ENCODE peak calls at places on chromosomes 2 and 18, in seven cellular contexts. S, O, P, T, Z, L and K are unnamed samples.

GRCh38 chr2:171241771-171242170 is 81.1 kb upstream of the TLK1 start:
- DNase-seq in L (no peak), Z (no peak), O (no peak), T (no peak), P (no peak), S (no peak), K (no peak)

GRCh38 chr18:31274915-31275314 is 43.0 kb upstream of the DSG1 start:
- DNase-seq in P (no peak), L (peak), Z (no peak), O (peak), T (peak), S (peak), K (peak)

GRCh38 chr2:42828487-42829416 is 36.4 kb upstream of the HAAO start:
- DNase-seq in L (peak), O (peak), S (peak), T (peak), Z (peak), P (no peak), K (no peak)

GRCh38 chr2:134692461-134692860 is 26.3 kb downstream of the TMEM163 start:
- DNase-seq in T (no peak), P (no peak), S (no peak), L (no peak), O (no peak), Z (no peak), K (no peak)

GRCh38 chr18:11320981-11321380 is 171.6 kb upstream of the PIEZO2 start:
- DNase-seq in P (no peak), O (no peak), S (peak), T (no peak), L (no peak), Z (peak), K (no peak)

GRCh38 chr2:38876407-38876806 is 631 bp downstream of the MORN2 start:
- DNase-seq in L (no peak), Z (no peak), P (no peak), T (no peak), O (no peak), S (no peak), K (no peak)

GRCh38 chr2:18345848-18346247 is 214.6 kb downstream of the RDH14 start:
- DNase-seq in S (no peak), T (no peak), O (no peak), P (peak), L (no peak), Z (peak), K (peak)

GRCh38 chr2:135055182-135055786 is 3.2 kb downstream of the RAB3GAP1 start:
- DNase-seq in Z (peak), S (peak), P (no peak), O (no peak), T (no peak), L (no peak), K (no peak)

GRCh38 chr18:51813740-51814139 is 526.3 kb upstream of the DCC start:
- DNase-seq in O (no peak), L (no peak), Z (no peak), T (no peak), S (no peak), P (no peak), K (no peak)

GRCh38 chr2:190910341-190911136 is 29.9 kb downstream of the GLS start:
- DNase-seq in P (no peak), T (no peak), S (no peak), Z (peak), L (no peak), O (no peak), K (no peak)

GRCh38 chr18:74331404-74331803 is 15.8 kb downstream of the C18orf63 start:
- DNase-seq in P (no peak), S (peak), Z (peak), O (no peak), L (peak), T (no peak), K (no peak)

GRCh38 chr2:204000446-204000845 is 63.9 kb downstream of the ICOS start:
- DNase-seq in L (no peak), T (no peak), O (no peak), P (no peak), S (no peak), Z (no peak), K (no peak)

GRCh38 chr2:8669157-8669852 is 12.6 kb upstream of the ID2 start:
- DNase-seq in O (no peak), P (no peak), S (no peak), Z (peak), T (no peak), L (no peak), K (no peak)

GRCh38 chr18:42196651-42197050 is 241.6 kb downstream of the PIK3C3 start:
- DNase-seq in S (no peak), Z (peak), T (no peak), O (no peak), P (peak), L (no peak), K (no peak)

GRCh38 chr2:174675615-174676014 is 78.0 kb upstream of the WIPF1 start:
- DNase-seq in T (no peak), P (no peak), Z (no peak), S (no peak), O (no peak), L (no peak), K (no peak)

GRCh38 chr2:164061129-164061746 is 325.4 kb upstream of the FIGN start:
- DNase-seq in P (no peak), S (peak), L (no peak), T (no peak), O (no peak), Z (peak), K (no peak)

GRCh38 chr2:74583504-74583903 is 29.0 kb downstream of the DOK1 start:
- DNase-seq in L (peak), Z (peak), T (no peak), O (no peak), P (no peak), S (peak), K (peak)

GRCh38 chr18:34707670-34708069 is 2.4 kb upstream of the DTNA start:
- DNase-seq in L (peak), P (peak), S (peak), T (peak), Z (peak), O (no peak), K (peak)

GRCh38 chr2:235542728-235543125 is 48.9 kb downstream of the AGAP1 start:
- DNase-seq in S (no peak), P (no peak), O (no peak), T (peak), L (peak), Z (no peak), K (no peak)

GRCh38 chr18:23740105-23740830 is 51.0 kb downstream of the LAMA3 start:
- DNase-seq in L (peak), P (no peak), O (no peak), T (peak), S (no peak), Z (no peak), K (no peak)

GRCh38 chr2:181243319-181243718 is 213.9 kb upstream of the ITGA4 start:
- DNase-seq in S (no peak), O (no peak), Z (no peak), L (no peak), P (no peak), T (no peak), K (no peak)

GRCh38 chr2:130378206-130378897 is 22.5 kb downstream of the PTPN18 start:
- DNase-seq in T (no peak), L (no peak), Z (no peak), P (no peak), S (no peak), O (no peak), K (no peak)

GRCh38 chr2:53422979-53423378 is 344.6 kb upstream of the CHAC2 start:
- DNase-seq in P (no peak), S (peak), T (peak), O (no peak), L (no peak), Z (peak), K (no peak)

GRCh38 chr2:40033781-40034180 is 254.7 kb upstream of the THUMPD2 start:
- DNase-seq in T (no peak), O (no peak), L (no peak), P (no peak), S (no peak), Z (peak), K (no peak)

GRCh38 chr2:240205348-240205747 is 64.9 kb upstream of the OTOS start:
- DNase-seq in Z (peak), O (no peak), S (peak), L (peak), T (no peak), P (no peak), K (peak)

GRCh38 chr2:113700186-113700841 is 56.1 kb downstream of the SLC35F5 start:
- DNase-seq in S (no peak), O (peak), P (no peak), T (no peak), Z (peak), L (no peak), K (no peak)

GRCh38 chr2:168849610-168850009 is 40.6 kb downstream of the SPC25 start:
- DNase-seq in T (peak), L (no peak), Z (peak), O (no peak), S (peak), P (no peak), K (peak)

GRCh38 chr2:182593394-182593707 is 122.7 kb upstream of the DNAJC10 start:
- DNase-seq in S (peak), O (no peak), Z (peak), P (peak), L (no peak), T (no peak), K (no peak)

GRCh38 chr2:221774136-221774535 is 202.0 kb upstream of the EPHA4 start:
- DNase-seq in P (no peak), T (no peak), Z (no peak), O (no peak), S (no peak), L (no peak), K (no peak)

GRCh38 chr2:239636808-239637207 is 236.0 kb upstream of the HDAC4 start:
- DNase-seq in O (no peak), Z (no peak), P (no peak), L (no peak), T (no peak), S (no peak), K (no peak)

GRCh38 chr2:1132328-1132964 is 181.8 kb downstream of the SNTG2 start:
- DNase-seq in S (no peak), P (no peak), O (no peak), Z (no peak), L (no peak), T (no peak), K (peak)

GRCh38 chr2:27720004-27720551 is 51.4 kb upstream of the MRPL33 start:
- DNase-seq in Z (peak), L (peak), T (no peak), S (peak), P (peak), O (no peak), K (no peak)

GRCh38 chr18:24064701-24065100 is 50.1 kb downstream of the TTC39C start:
- DNase-seq in Z (no peak), S (no peak), L (no peak), P (no peak), O (no peak), T (no peak), K (no peak)

GRCh38 chr2:135311962-135312361 is 219.1 kb downstream of the ZRANB3 start:
- DNase-seq in S (no peak), L (no peak), T (no peak), Z (no peak), O (no peak), P (no peak), K (no peak)

GRCh38 chr2:141341444-141341843 is 789.4 kb downstream of the LRP1B start:
- DNase-seq in T (no peak), L (no peak), O (no peak), P (peak), S (peak), Z (peak), K (no peak)

GRCh38 chr2:25250331-25251031 is 82.1 kb upstream of the POMC start:
- DNase-seq in P (no peak), O (no peak), L (no peak), Z (peak), S (peak), T (no peak), K (no peak)

GRCh38 chr2:126715111-126715510 is 59.2 kb downstream of the GYPC start:
- DNase-seq in Z (no peak), O (no peak), S (no peak), L (no peak), T (no peak), P (no peak), K (no peak)

GRCh38 chr18:49303376-49303775 is 157.1 kb downstream of the DYM start:
- DNase-seq in P (no peak), O (no peak), Z (no peak), S (no peak), L (no peak), T (no peak), K (no peak)

DNA sequence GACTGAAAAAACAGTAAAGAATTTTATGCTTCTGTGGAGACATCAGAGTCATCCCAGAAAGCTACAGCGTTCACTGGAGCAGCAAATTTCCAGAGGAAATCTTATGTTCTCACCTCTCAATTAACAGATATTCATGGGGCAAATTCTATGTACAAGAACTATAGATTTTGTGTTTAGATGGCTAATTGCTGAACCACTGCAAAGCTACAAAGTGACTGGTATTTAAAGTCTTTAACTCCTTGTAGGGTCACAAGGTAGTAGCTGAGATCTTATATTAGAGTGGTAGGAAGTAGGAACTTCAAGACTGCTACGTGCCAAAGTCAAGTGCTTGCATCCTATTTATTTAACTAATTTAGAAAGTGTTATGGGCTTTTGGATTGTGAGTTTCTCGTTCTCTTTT is 267.7 kb downstream of the TGIF1 start:
- DNase-seq in Z (no peak), P (no peak), S (no peak), L (no peak), T (no peak), O (no peak), K (no peak)
- TF ChIP-seq CTCF in Z (no peak), P (no peak), S (no peak), L (no peak), T (no peak), O (no peak), K (no peak)

GRCh38 chr2:54755641-54756326 is 32.3 kb downstream of the EML6 start:
- DNase-seq in T (peak), Z (no peak), P (no peak), L (no peak), S (no peak), O (no peak), K (peak)

GRCh38 chr2:54752439-54752838 is 29.0 kb downstream of the EML6 start:
- DNase-seq in L (no peak), S (no peak), T (no peak), P (no peak), Z (no peak), O (no peak), K (no peak)

GRCh38 chr2:54760310-54760709 is 36.8 kb downstream of the EML6 start:
- DNase-seq in Z (no peak), O (no peak), P (no peak), S (no peak), T (no peak), L (no peak), K (no peak)

GRCh38 chr2:54757496-54757895 is 34.0 kb downstream of the EML6 start:
- DNase-seq in Z (peak), P (no peak), L (no peak), S (no peak), O (no peak), T (no peak), K (no peak)
- H3K4me3 ChIP-seq in Z (no peak), P (no peak), L (no peak), S (no peak), O (no peak), T (no peak), K (no peak)

GRCh38 chr18:60684843-60685513 is 312.4 kb upstream of the MC4R start:
- DNase-seq in P (peak), S (no peak), Z (peak), O (no peak), T (no peak), L (no peak), K (no peak)
- TF ChIP-seq CTCF in P (peak), S (peak), Z (peak), O (no peak), T (peak), L (peak), K (peak)

GRCh38 chr18:67862069-67862468 is 345.5 kb upstream of the DSEL start:
- DNase-seq in Z (peak), L (no peak), T (no peak), S (no peak), O (no peak), P (no peak), K (no peak)
- H3K4me3 ChIP-seq in Z (no peak), L (no peak), T (no peak), S (no peak), O (no peak), P (no peak), K (no peak)